ENCODE peak calls at places on chromosomes 6 and 20, in eight cellular contexts. One of them, this sample, is unnamed.

GRCh38 chr20:53524589-53525311 is 68.9 kb downstream of the ZNF217 start:
- DNase-seq in NCI-H510A: no peak
- DNase-seq in T follicular helper cell: no peak
- DNase-seq in HEK293T: no peak
- DNase-seq in HTR-8/SVneo: no peak
- DNase-seq in transverse colon: no peak
- DNase-seq in endothelial cell: no peak
- DNase-seq in GM03348: no peak
- DNase-seq in this sample: no peak

GRCh38 chr20:47568019-47568418 is 66.3 kb downstream of the NCOA3 start:
- DNase-seq in NCI-H510A: peak; percentile 71
- DNase-seq in T follicular helper cell: no peak
- DNase-seq in HEK293T: no peak
- DNase-seq in HTR-8/SVneo: peak; percentile 76
- DNase-seq in transverse colon: peak; percentile 26
- DNase-seq in endothelial cell: no peak
- DNase-seq in GM03348: peak; percentile 72
- DNase-seq in this sample: peak; percentile 68

GRCh38 chr6:168365422-168366165 is 46.0 kb upstream of the DACT2 start:
- DNase-seq in NCI-H510A: no peak
- DNase-seq in T follicular helper cell: no peak
- DNase-seq in HEK293T: no peak
- DNase-seq in HTR-8/SVneo: no peak
- DNase-seq in transverse colon: no peak
- DNase-seq in endothelial cell: no peak
- DNase-seq in GM03348: no peak
- DNase-seq in this sample: no peak

GRCh38 chr6:110873981-110874879 is at the start of gene AMD1:
- DNase-seq in NCI-H510A: peak; percentile 69
- DNase-seq in T follicular helper cell: peak; percentile 93
- DNase-seq in HEK293T: peak; percentile 99
- DNase-seq in HTR-8/SVneo: peak; percentile 97
- DNase-seq in transverse colon: peak; percentile 97
- DNase-seq in endothelial cell: peak; percentile 95
- DNase-seq in GM03348: peak; percentile 99
- DNase-seq in this sample: peak; percentile 90

GRCh38 chr20:18611492-18611891 is 23.6 kb downstream of the DTD1 start:
- DNase-seq in NCI-H510A: no peak
- DNase-seq in T follicular helper cell: no peak
- DNase-seq in HEK293T: peak; percentile 39
- DNase-seq in HTR-8/SVneo: no peak
- DNase-seq in transverse colon: no peak
- DNase-seq in endothelial cell: no peak
- DNase-seq in GM03348: no peak
- DNase-seq in this sample: no peak

GRCh38 chr20:18853216-18853615 is 39.6 kb downstream of the SCP2D1 start:
- DNase-seq in NCI-H510A: no peak
- DNase-seq in T follicular helper cell: no peak
- DNase-seq in HEK293T: no peak
- DNase-seq in HTR-8/SVneo: no peak
- DNase-seq in transverse colon: no peak
- DNase-seq in endothelial cell: no peak
- DNase-seq in GM03348: no peak
- DNase-seq in this sample: no peak

GRCh38 chr20:59752101-59752586 is 147.8 kb downstream of the PHACTR3 start:
- DNase-seq in NCI-H510A: no peak
- DNase-seq in T follicular helper cell: no peak
- DNase-seq in HEK293T: no peak
- DNase-seq in HTR-8/SVneo: no peak
- DNase-seq in transverse colon: peak; percentile 64
- DNase-seq in endothelial cell: no peak
- DNase-seq in GM03348: no peak
- DNase-seq in this sample: no peak

GRCh38 chr6:113873043-113873667 is 16.0 kb downstream of the MARCKS start:
- DNase-seq in NCI-H510A: no peak
- DNase-seq in T follicular helper cell: no peak
- DNase-seq in HEK293T: no peak
- DNase-seq in HTR-8/SVneo: no peak
- DNase-seq in transverse colon: peak; percentile 88
- DNase-seq in endothelial cell: no peak
- DNase-seq in GM03348: no peak
- DNase-seq in this sample: no peak

GRCh38 chr6:161557333-161558107 is 283.7 kb upstream of the AGPAT4 start:
- DNase-seq in NCI-H510A: no peak
- DNase-seq in T follicular helper cell: no peak
- DNase-seq in HEK293T: no peak
- DNase-seq in HTR-8/SVneo: no peak
- DNase-seq in transverse colon: no peak
- DNase-seq in endothelial cell: no peak
- DNase-seq in GM03348: no peak
- DNase-seq in this sample: no peak

GRCh38 chr20:32439132-32439829 is 81.2 kb downstream of the ASXL1 start:
- DNase-seq in NCI-H510A: no peak
- DNase-seq in T follicular helper cell: no peak
- DNase-seq in HEK293T: no peak
- DNase-seq in HTR-8/SVneo: no peak
- DNase-seq in transverse colon: peak; percentile 5
- DNase-seq in endothelial cell: no peak
- DNase-seq in GM03348: peak; percentile 70
- DNase-seq in this sample: no peak

GRCh38 chr6:26053929-26054658 is 33.1 kb upstream of the HFE start:
- DNase-seq in NCI-H510A: no peak
- DNase-seq in T follicular helper cell: no peak
- DNase-seq in HEK293T: no peak
- DNase-seq in HTR-8/SVneo: no peak
- DNase-seq in transverse colon: no peak
- DNase-seq in endothelial cell: no peak
- DNase-seq in GM03348: no peak
- DNase-seq in this sample: no peak

GRCh38 chr20:22449115-22449973 is 135.0 kb downstream of the FOXA2 start:
- DNase-seq in NCI-H510A: peak; percentile 55
- DNase-seq in T follicular helper cell: no peak
- DNase-seq in HEK293T: no peak
- DNase-seq in HTR-8/SVneo: no peak
- DNase-seq in transverse colon: no peak
- DNase-seq in endothelial cell: no peak
- DNase-seq in GM03348: no peak
- DNase-seq in this sample: no peak

GRCh38 chr6:158086054-158086705 is 81.9 kb downstream of the SERAC1 start:
- DNase-seq in NCI-H510A: no peak
- DNase-seq in T follicular helper cell: no peak
- DNase-seq in HEK293T: no peak
- DNase-seq in HTR-8/SVneo: no peak
- DNase-seq in transverse colon: no peak
- DNase-seq in endothelial cell: no peak
- DNase-seq in GM03348: peak; percentile 88
- DNase-seq in this sample: no peak

GRCh38 chr20:35947489-35947888 is 6.8 kb downstream of the SCAND1 start:
- DNase-seq in NCI-H510A: no peak
- DNase-seq in T follicular helper cell: no peak
- DNase-seq in HEK293T: peak; percentile 45
- DNase-seq in HTR-8/SVneo: peak; percentile 44
- DNase-seq in transverse colon: no peak
- DNase-seq in endothelial cell: peak; percentile 28
- DNase-seq in GM03348: peak; percentile 27
- DNase-seq in this sample: no peak

GRCh38 chr20:60694763-60695162 is 557.3 kb upstream of the CDH4 start:
- DNase-seq in NCI-H510A: no peak
- DNase-seq in T follicular helper cell: no peak
- DNase-seq in HEK293T: no peak
- DNase-seq in HTR-8/SVneo: no peak
- DNase-seq in transverse colon: no peak
- DNase-seq in endothelial cell: no peak
- DNase-seq in GM03348: peak; percentile 16
- DNase-seq in this sample: no peak

GRCh38 chr20:34274694-34275093 is 28.5 kb downstream of the AHCY start:
- DNase-seq in NCI-H510A: no peak
- DNase-seq in T follicular helper cell: no peak
- DNase-seq in HEK293T: no peak
- DNase-seq in HTR-8/SVneo: no peak
- DNase-seq in transverse colon: no peak
- DNase-seq in endothelial cell: no peak
- DNase-seq in GM03348: no peak
- DNase-seq in this sample: no peak

GRCh38 chr6:41771058-41771983 is 8.4 kb downstream of the FRS3 start:
- DNase-seq in NCI-H510A: no peak
- DNase-seq in T follicular helper cell: no peak
- DNase-seq in HEK293T: no peak
- DNase-seq in HTR-8/SVneo: no peak
- DNase-seq in transverse colon: no peak
- DNase-seq in endothelial cell: no peak
- DNase-seq in GM03348: no peak
- DNase-seq in this sample: no peak

This sample was measured in retinal pigment epithelial cell.